ENCODE peak calls at places on chromosome 20, in eight cellular contexts. E, I, D, M, X, W, C and A are unnamed samples.

GRCh38 chr20:10524034-10524476 is 89.0 kb downstream of the SLX4IP start:
- DNase-seq in W (peak), D (no peak), C (peak), X (no peak), E (no peak), M (no peak), I (no peak), A (no peak)

GRCh38 chr20:46546936-46547335 is 3.5 kb downstream of the OCSTAMP start:
- DNase-seq in D (no peak), X (no peak), W (no peak), E (no peak), C (no peak), I (no peak), M (no peak), A (no peak)

GRCh38 chr20:10705801-10706459 is 32.1 kb upstream of the JAG1 start:
- DNase-seq in X (no peak), D (no peak), E (no peak), C (no peak), M (no peak), I (no peak), W (no peak), A (peak)

GRCh38 chr20:58875541-58876134 is 23.1 kb downstream of the GNAS start:
- DNase-seq in D (peak), W (no peak), E (no peak), C (peak), I (no peak), X (no peak), M (no peak), A (no peak)

GRCh38 chr20:40571625-40572024 is 117.4 kb downstream of the MAFB start:
- DNase-seq in D (no peak), I (no peak), M (no peak), E (no peak), W (no peak), X (no peak), C (no peak), A (no peak)

GRCh38 chr20:7579888-7580287 is 360.4 kb downstream of the HAO1 start:
- DNase-seq in I (no peak), E (no peak), W (no peak), M (no peak), C (no peak), D (no peak), X (no peak), A (peak)

GRCh38 chr20:61861858-61862257 is 203.8 kb downstream of the TAF4 start:
- DNase-seq in M (no peak), E (no peak), D (no peak), X (no peak), C (no peak), W (no peak), I (no peak), A (no peak)

GRCh38 chr20:36010745-36011326 is 42.4 kb downstream of the CNBD2 start:
- DNase-seq in C (no peak), I (no peak), D (no peak), M (no peak), X (no peak), E (no peak), W (no peak), A (no peak)

GRCh38 chr20:63178889-63179751 is 36.8 kb downstream of the YTHDF1 start:
- DNase-seq in I (peak), C (peak), M (peak), E (peak), X (peak), D (no peak), W (peak), A (no peak)

GRCh38 chr20:32330555-32330897 is 27.6 kb upstream of the ASXL1 start:
- DNase-seq in D (no peak), I (no peak), M (no peak), C (no peak), W (no peak), E (no peak), X (no peak), A (no peak)

GRCh38 chr20:51404297-51405060 is 138.0 kb downstream of the NFATC2 start:
- DNase-seq in I (no peak), W (peak), X (no peak), E (peak), C (no peak), D (peak), M (peak), A (no peak)

GRCh38 chr20:58169441-58169840 is 59.0 kb downstream of the ANKRD60 start:
- DNase-seq in D (peak), E (no peak), W (no peak), X (no peak), C (peak), I (no peak), M (no peak), A (no peak)

GRCh38 chr20:47035191-47035590 is 140.5 kb downstream of the EYA2 start:
- DNase-seq in I (no peak), D (no peak), M (no peak), W (no peak), E (no peak), X (no peak), C (no peak), A (no peak)

GRCh38 chr20:17491041-17491440 is 40.1 kb downstream of the BFSP1 start:
- DNase-seq in W (no peak), X (no peak), D (no peak), I (no peak), E (no peak), C (no peak), M (no peak), A (no peak)

GRCh38 chr20:49028684-49029083 is 17.4 kb upstream of the CSE1L start:
- DNase-seq in D (peak), W (peak), E (no peak), I (no peak), M (no peak), C (peak), X (no peak), A (peak)

GRCh38 chr20:32820698-32821378 is 1.1 kb downstream of the MAPRE1 start:
- DNase-seq in E (no peak), M (no peak), C (no peak), X (no peak), D (no peak), W (no peak), I (no peak), A (no peak)